ENCODE peak calls at places on chromosomes 11 and 22, in four cellular contexts. One of them, this sample, is unnamed.

GRCh38 chr22:45574069-45574703 is 71.5 kb downstream of the FBLN1 start:
- DNase-seq in NCI-H748 treated with DMSO at 0.1 percent for 48 hours: no peak
- DNase-seq in spleen: peak; percentile 51
- DNase-seq in upper lobe of right lung: peak; percentile 60
- DNase-seq in this sample: no peak

GRCh38 chr11:113289341-113290187 is 24.8 kb upstream of the TTC12 start:
- DNase-seq in spleen: peak; percentile 90
- DNase-seq in upper lobe of right lung: peak; percentile 79
- DNase-seq in NCI-H748 treated with DMSO at 0.1 percent for 48 hours: peak; percentile 39
- DNase-seq in this sample: peak; percentile 38

GRCh38 chr22:48920776-48921241 is 906.9 kb downstream of the BRD1 start:
- DNase-seq in spleen: no peak
- DNase-seq in NCI-H748 treated with DMSO at 0.1 percent for 48 hours: peak; percentile 25
- DNase-seq in upper lobe of right lung: peak; percentile 47
- DNase-seq in this sample: no peak

GRCh38 chr22:17601031-17601430 is 27.5 kb downstream of the ATP6V1E1 start:
- DNase-seq in NCI-H748 treated with DMSO at 0.1 percent for 48 hours: no peak
- DNase-seq in upper lobe of right lung: no peak
- DNase-seq in spleen: peak; percentile 20
- DNase-seq in this sample: no peak

GRCh38 chr11:18727499-18728236 is 1.7 kb upstream of the IGSF22 start:
- DNase-seq in spleen: no peak
- DNase-seq in NCI-H748 treated with DMSO at 0.1 percent for 48 hours: no peak
- DNase-seq in upper lobe of right lung: no peak
- DNase-seq in this sample: peak; percentile 32

GRCh38 chr11:10807629-10808552 is 835 bp downstream of the EIF4G2 start:
- DNase-seq in spleen: peak; percentile 93
- DNase-seq in upper lobe of right lung: peak; percentile 86
- DNase-seq in NCI-H748 treated with DMSO at 0.1 percent for 48 hours: peak; percentile 24
- DNase-seq in this sample: peak; percentile 60

GRCh38 chr11:8257003-8257664 is 6.5 kb downstream of the LMO1 start:
- DNase-seq in spleen: peak; percentile 25
- DNase-seq in NCI-H748 treated with DMSO at 0.1 percent for 48 hours: no peak
- DNase-seq in upper lobe of right lung: peak; percentile 40
- DNase-seq in this sample: no peak

GRCh38 chr11:77182542-77183420 is 54.7 kb downstream of the MYO7A start:
- DNase-seq in spleen: no peak
- DNase-seq in NCI-H748 treated with DMSO at 0.1 percent for 48 hours: no peak
- DNase-seq in upper lobe of right lung: no peak
- DNase-seq in this sample: no peak

GRCh38 chr22:17121235-17122195 is at the start of gene TMEM121B:
- DNase-seq in spleen: peak; percentile 86
- DNase-seq in upper lobe of right lung: peak; percentile 82
- DNase-seq in NCI-H748 treated with DMSO at 0.1 percent for 48 hours: peak; percentile 52
- DNase-seq in this sample: peak; percentile 77

GRCh38 chr22:37088108-37088605 is 21.4 kb downstream of the TMPRSS6 start:
- DNase-seq in upper lobe of right lung: no peak
- DNase-seq in spleen: no peak
- DNase-seq in NCI-H748 treated with DMSO at 0.1 percent for 48 hours: no peak
- DNase-seq in this sample: no peak

This sample was measured in COR-L47.